ENCODE peak calls at places on chromosomes 1 and 21, in nine cellular contexts. Q is ovary, B is HCT116, S is neural progenitor cell, T is Peyer's patch, F is fibroblast of mammary gland, W is stomach, Y is sigmoid colon, V is NB4. K is an unnamed sample.

GRCh38 chr1:32351859-32352745 is 10.2 kb downstream of the FAM229A start:
- DNase-seq in Q (peak), B (no peak), S (peak), T (peak), F (peak), W (peak), Y (peak), V (peak), K (peak)

GRCh38 chr1:45723248-45723930 is 27.1 kb downstream of the IPP start:
- DNase-seq in Q (no peak), B (no peak), S (no peak), T (no peak), F (no peak), W (no peak), Y (no peak), V (peak), K (no peak)

GRCh38 chr1:76867342-76868130 is at the start of gene ST6GALNAC5:
- DNase-seq in Q (peak), B (no peak), S (peak), T (no peak), F (peak), W (no peak), Y (no peak), V (no peak), K (peak)

GRCh38 chr1:244361764-244362473 is 89.8 kb downstream of the ADSS2 start:
- DNase-seq in Q (no peak), B (no peak), S (peak), T (no peak), F (peak), W (no peak), Y (no peak), V (no peak), K (peak)

GRCh38 chr1:155127105-155127671 is 488 bp upstream of the EFNA1 start:
- DNase-seq in Q (peak), B (no peak), S (peak), T (peak), F (peak), W (peak), Y (peak), V (peak), K (peak)

GRCh38 chr1:1079408-1080121 is 5.5 kb upstream of the RNF223 start:
- DNase-seq in Q (peak), B (peak), S (peak), T (peak), F (peak), W (peak), Y (peak), V (peak), K (peak)

GRCh38 chr1:41661428-41662060 is 177.1 kb upstream of the EDN2 start:
- DNase-seq in Q (peak), B (no peak), S (no peak), T (no peak), F (no peak), W (no peak), Y (no peak), V (peak), K (no peak)

GRCh38 chr1:179038528-179039281 is 13.0 kb downstream of the FAM20B start:
- DNase-seq in Q (no peak), B (no peak), S (no peak), T (no peak), F (peak), W (no peak), Y (no peak), V (no peak), K (peak)

GRCh38 chr1:78520216-78520615 is 29.4 kb downstream of the PTGFR start:
- DNase-seq in Q (no peak), B (no peak), S (no peak), T (no peak), F (no peak), W (no peak), Y (no peak), V (peak), K (no peak)

GRCh38 chr1:228150458-228151169 is 884 bp downstream of the GJC2 start:
- DNase-seq in Q (peak), B (no peak), S (no peak), T (no peak), F (peak), W (no peak), Y (peak), V (no peak), K (peak)

GRCh38 chr1:17676387-17677060 is 78.6 kb upstream of the ACTL8 start:
- DNase-seq in Q (no peak), B (no peak), S (no peak), T (no peak), F (no peak), W (no peak), Y (no peak), V (no peak), K (no peak)

GRCh38 chr1:169594391-169594790 is 8.1 kb upstream of the F5 start:
- DNase-seq in Q (no peak), B (no peak), S (no peak), T (no peak), F (no peak), W (no peak), Y (no peak), V (no peak), K (no peak)

GRCh38 chr1:11527541-11528452 is 48.8 kb downstream of the DISP3 start:
- DNase-seq in Q (no peak), B (no peak), S (no peak), T (peak), F (no peak), W (no peak), Y (peak), V (no peak), K (no peak)

GRCh38 chr1:38138498-38139233 is 92.1 kb upstream of the POU3F1 start:
- DNase-seq in Q (peak), B (peak), S (peak), T (peak), F (peak), W (peak), Y (peak), V (no peak), K (peak)

GRCh38 chr1:55211909-55212308 is 3.3 kb downstream of the USP24 start:
- DNase-seq in Q (no peak), B (no peak), S (no peak), T (peak), F (no peak), W (no peak), Y (no peak), V (peak), K (no peak)

GRCh38 chr21:42833439-42833815 is 45.9 kb downstream of the WDR4 start:
- DNase-seq in Q (no peak), B (peak), S (peak), T (peak), F (peak), W (peak), Y (no peak), V (peak), K (peak)

GRCh38 chr1:36464605-36465393 is 615 bp upstream of the MRPS15 start:
- DNase-seq in Q (no peak), B (no peak), S (no peak), T (no peak), F (peak), W (no peak), Y (no peak), V (peak), K (no peak)

GRCh38 chr21:26389971-26390641 is 183.0 kb downstream of the CYYR1 start:
- DNase-seq in Q (no peak), B (peak), S (no peak), T (no peak), F (peak), W (no peak), Y (no peak), V (peak), K (peak)

GRCh38 chr1:6094801-6095505 is 49.3 kb downstream of the KCNAB2 start:
- DNase-seq in Q (no peak), B (no peak), S (no peak), T (no peak), F (no peak), W (no peak), Y (peak), V (no peak), K (no peak)

GRCh38 chr1:35769188-35769758 is 505 bp downstream of the CLSPN start:
- DNase-seq in Q (peak), B (peak), S (peak), T (peak), F (peak), W (peak), Y (peak), V (peak), K (peak)

GRCh38 chr1:41479000-41479807 is 5.3 kb downstream of the EDN2 start:
- DNase-seq in Q (peak), B (no peak), S (no peak), T (no peak), F (peak), W (no peak), Y (peak), V (no peak), K (peak)

GRCh38 chr1:55816456-55816794 is 601.3 kb upstream of the USP24 start:
- DNase-seq in Q (no peak), B (no peak), S (no peak), T (no peak), F (peak), W (no peak), Y (no peak), V (no peak), K (peak)

GRCh38 chr1:93735722-93736121 is 54.1 kb upstream of the BCAR3 start:
- DNase-seq in Q (no peak), B (no peak), S (no peak), T (no peak), F (peak), W (no peak), Y (no peak), V (no peak), K (peak)

GRCh38 chr1:24998554-24999245 is 68.6 kb upstream of the RUNX3 start:
- DNase-seq in Q (no peak), B (no peak), S (no peak), T (no peak), F (no peak), W (no peak), Y (no peak), V (no peak), K (no peak)

GRCh38 chr1:32937061-32937460 is 27.5 kb downstream of the RNF19B start:
- DNase-seq in Q (no peak), B (no peak), S (no peak), T (no peak), F (no peak), W (no peak), Y (no peak), V (no peak), K (no peak)

GRCh38 chr1:105608713-105609112 is 1447.8 kb upstream of the PRMT6 start:
- DNase-seq in Q (no peak), B (no peak), S (no peak), T (no peak), F (peak), W (no peak), Y (no peak), V (peak), K (peak)

GRCh38 chr1:214558002-214558770 is 6.8 kb upstream of the PTPN14 start:
- DNase-seq in Q (no peak), B (no peak), S (no peak), T (no peak), F (peak), W (no peak), Y (no peak), V (peak), K (peak)

GRCh38 chr21:32315511-32316362 is 17.1 kb downstream of the MRAP start:
- DNase-seq in Q (no peak), B (no peak), S (no peak), T (no peak), F (no peak), W (no peak), Y (no peak), V (no peak), K (no peak)

GRCh38 chr1:67612690-67613322 is 72.2 kb upstream of the GADD45A start:
- DNase-seq in Q (no peak), B (no peak), S (no peak), T (no peak), F (no peak), W (no peak), Y (no peak), V (no peak), K (no peak)

GRCh38 chr1:29712275-29712633 is 475.9 kb downstream of the PTPRU start:
- DNase-seq in Q (no peak), B (no peak), S (no peak), T (no peak), F (no peak), W (no peak), Y (no peak), V (no peak), K (no peak)

GRCh38 chr1:196372896-196373536 is 235.2 kb downstream of the KCNT2 start:
- DNase-seq in Q (no peak), B (peak), S (peak), T (no peak), F (peak), W (no peak), Y (no peak), V (peak), K (peak)

DNA sequence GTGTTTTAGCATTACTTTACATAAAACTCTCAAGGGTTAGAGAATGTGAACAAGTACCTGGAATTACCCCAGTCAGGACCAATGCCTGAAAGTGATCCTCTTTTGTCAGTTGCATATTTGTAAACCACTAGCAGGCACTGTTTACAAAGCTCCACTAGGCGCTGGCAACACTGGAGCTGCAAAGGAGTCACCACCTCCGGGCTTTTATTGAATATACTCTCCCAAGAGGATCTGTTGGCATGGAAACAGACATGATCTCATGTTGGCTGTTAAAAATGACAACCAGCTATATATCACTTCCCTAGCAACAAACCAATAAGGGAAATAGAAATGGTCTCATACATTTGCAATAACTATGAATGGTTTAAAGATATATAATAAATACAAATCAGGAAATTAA is 116.0 kb downstream of the TTLL7 start:
- DNase-seq in Q (no peak), B (peak), S (peak), T (no peak), F (peak), W (no peak), Y (no peak), V (peak), K (peak)
- TF ChIP-seq CTCF in Q (no peak), B (peak), S (peak), T (no peak), F (peak), W (no peak), Y (no peak), V (peak), K (peak)

GRCh38 chr1:176595217-176595616 is 132.2 kb downstream of the PAPPA2 start:
- DNase-seq in Q (no peak), B (no peak), S (no peak), T (no peak), F (no peak), W (no peak), Y (no peak), V (no peak), K (no peak)
- H3K4me3 ChIP-seq in Q (no peak), B (no peak), S (no peak), T (no peak), F (no peak), W (no peak), Y (no peak), V (no peak), K (no peak)

GRCh38 chr1:75472089-75472970 is 138.6 kb downstream of the SLC44A5 start:
- DNase-seq in Q (no peak), B (no peak), S (no peak), T (no peak), F (no peak), W (no peak), Y (no peak), V (no peak), K (no peak)

GRCh38 chr1:75475709-75476108 is 135.2 kb downstream of the SLC44A5 start:
- DNase-seq in Q (no peak), B (no peak), S (no peak), T (no peak), F (no peak), W (no peak), Y (no peak), V (no peak), K (no peak)

GRCh38 chr1:75471245-75471644 is 139.7 kb downstream of the SLC44A5 start:
- DNase-seq in Q (no peak), B (no peak), S (no peak), T (no peak), F (no peak), W (no peak), Y (no peak), V (no peak), K (no peak)

GRCh38 chr1:75470448-75470847 is 140.5 kb downstream of the SLC44A5 start:
- DNase-seq in Q (no peak), B (no peak), S (no peak), T (no peak), F (no peak), W (no peak), Y (no peak), V (no peak), K (no peak)

GRCh38 chr1:75472971-75473603 is 137.8 kb downstream of the SLC44A5 start:
- DNase-seq in Q (no peak), B (no peak), S (no peak), T (no peak), F (no peak), W (no peak), Y (no peak), V (no peak), K (no peak)
- TF ChIP-seq CTCF in Q (no peak), B (no peak), S (no peak), T (no peak), F (no peak), W (no peak), Y (no peak), V (no peak), K (no peak)

GRCh38 chr1:230753586-230754251 is 6.5 kb downstream of the CAPN9 start:
- DNase-seq in Q (peak), B (peak), S (peak), T (peak), F (no peak), W (peak), Y (no peak), V (peak), K (no peak)
- H3K4me3 ChIP-seq in Q (no peak), B (no peak), S (no peak), T (no peak), F (no peak), W (peak), Y (no peak), V (no peak), K (no peak)

DNA sequence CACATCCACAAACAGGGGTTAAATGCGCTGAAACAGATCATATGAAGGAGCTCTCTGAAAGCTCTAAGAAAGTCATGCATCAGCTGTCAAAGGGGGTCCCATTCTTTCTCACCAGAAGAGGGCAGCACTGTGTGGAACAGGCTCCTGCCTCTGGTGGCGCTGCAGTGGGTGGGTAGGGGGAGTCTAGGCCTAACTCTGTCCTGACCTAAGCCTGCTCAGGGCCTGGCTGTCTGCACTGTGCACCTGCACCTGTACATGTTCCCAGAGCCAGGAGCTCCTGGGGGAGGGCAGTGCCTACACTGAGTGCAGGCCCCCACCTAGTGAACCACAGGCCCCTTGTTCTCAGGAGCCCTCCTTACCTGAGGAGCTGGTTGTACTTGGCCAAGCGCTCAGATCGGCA is 16.0 kb downstream of the ENO1 start:
- DNase-seq in Q (no peak), B (no peak), S (peak), T (no peak), F (no peak), W (no peak), Y (no peak), V (peak), K (no peak)
- TF ChIP-seq CTCF in Q (no peak), B (peak), S (peak), T (peak), F (peak), W (peak), Y (no peak), V (peak), K (peak)

GRCh38 chr1:85319931-85320330 is 43.5 kb upstream of the BCL10 start:
- DNase-seq in Q (no peak), B (no peak), S (no peak), T (no peak), F (no peak), W (no peak), Y (no peak), V (no peak), K (no peak)
- H3K4me3 ChIP-seq in Q (no peak), B (no peak), S (no peak), T (no peak), F (no peak), W (no peak), Y (no peak), V (no peak), K (no peak)

DNA sequence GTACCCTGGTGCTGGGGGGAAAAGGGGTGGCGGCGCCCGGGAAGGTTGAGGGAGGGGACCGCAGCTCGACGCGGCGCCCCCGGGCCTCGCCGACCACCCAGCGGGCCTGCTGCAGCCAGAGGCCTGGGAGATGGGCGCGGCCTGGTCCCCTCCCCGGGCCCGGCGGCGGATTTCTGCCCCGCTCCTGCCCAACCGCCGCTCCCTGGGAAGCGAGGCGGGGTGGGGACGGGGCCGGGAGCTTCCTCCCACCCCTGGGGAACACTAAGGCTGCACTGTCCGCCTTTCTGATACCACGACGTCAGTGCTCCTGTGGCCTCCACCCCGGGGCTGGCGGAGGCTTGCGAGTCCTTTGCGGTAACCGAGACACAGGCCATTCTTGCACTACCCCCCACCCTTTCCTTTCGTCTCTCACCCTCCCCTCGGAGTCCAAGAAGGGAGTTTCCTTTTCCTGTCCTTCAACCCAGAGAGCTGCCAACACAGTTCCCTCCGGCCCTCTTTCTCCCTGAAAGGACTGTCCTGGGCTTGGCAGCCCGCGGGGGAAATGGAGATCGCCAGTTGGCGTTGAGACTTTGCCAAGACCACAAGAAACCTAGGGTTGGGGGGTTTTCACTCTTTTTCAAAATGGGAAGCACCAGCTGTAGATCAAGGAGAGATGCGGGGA is 726 bp downstream of the SH3GLB1 start:
- DNase-seq in Q (no peak), B (peak), S (peak), T (peak), F (peak), W (peak), Y (peak), V (peak), K (peak)
- TF ChIP-seq CTCF in Q (no peak), B (no peak), S (no peak), T (no peak), F (no peak), W (no peak), Y (no peak), V (no peak), K (no peak)